ENCODE peak calls at places on chromosomes 4 and X, in five cellular contexts. J is CD8-positive, alpha-beta T cell; A is BJ; W is PC-3; I is adrenal gland. U is an unnamed sample.

GRCh38 chr4:25775166-25775565 is 87.6 kb downstream of the SEL1L3 start:
- DNase-seq in I (no peak), J (no peak), A (no peak), W (no peak), U (no peak)

GRCh38 chr4:2689114-2689513 is 67.0 kb downstream of the TNIP2 start:
- DNase-seq in A (no peak), W (no peak), I (no peak), J (no peak), U (no peak)

GRCh38 chrX:68669094-68669830 is 21.8 kb downstream of the STARD8 start:
- DNase-seq in W (no peak), I (no peak), A (no peak), J (no peak), U (no peak)

GRCh38 chrX:56797966-56798711 is 69.1 kb downstream of the NBDY start:
- DNase-seq in I (peak), A (no peak), J (peak), W (no peak), U (no peak)

GRCh38 chrX:154350429-154351182 is 23.8 kb downstream of the FLNA start:
- DNase-seq in I (no peak), A (no peak), W (no peak), J (no peak), U (no peak)

GRCh38 chr4:24690436-24690835 is 104.9 kb upstream of the SOD3 start:
- DNase-seq in I (no peak), A (no peak), W (peak), J (no peak), U (no peak)

GRCh38 chr4:85210353-85210752 is 243.9 kb upstream of the WDFY3 start:
- DNase-seq in J (no peak), I (no peak), W (peak), A (no peak), U (no peak)

GRCh38 chrX:24259544-24260240 is 54.2 kb downstream of the SUPT20HL2 start:
- DNase-seq in W (peak), I (peak), A (no peak), J (no peak), U (peak)

GRCh38 chr4:15171725-15172124 is 169.4 kb downstream of the CPEB2 start:
- DNase-seq in W (no peak), A (no peak), J (no peak), I (no peak), U (no peak)

GRCh38 chr4:44583393-44583792 is 68.0 kb downstream of the YIPF7 start:
- DNase-seq in J (no peak), A (no peak), W (peak), I (no peak), U (peak)

GRCh38 chrX:72475338-72475737 is 97.3 kb downstream of the HDAC8 start:
- DNase-seq in I (no peak), A (no peak), W (peak), J (no peak), U (no peak)

GRCh38 chr4:19301527-19301926 is 950.2 kb upstream of the SLIT2 start:
- DNase-seq in J (no peak), I (no peak), A (no peak), W (no peak), U (no peak)

GRCh38 chrX:37958493-37959211 is 47.7 kb upstream of the SYTL5 start:
- DNase-seq in A (no peak), W (no peak), I (peak), J (no peak), U (no peak)

GRCh38 chrX:154411981-154412340 is 622 bp downstream of the TAFAZZIN start:
- DNase-seq in A (no peak), W (peak), J (peak), I (peak), U (peak)

GRCh38 chrX:119636419-119636818 is 30.2 kb upstream of the NKRF start:
- DNase-seq in J (no peak), W (no peak), A (no peak), I (no peak), U (peak)

GRCh38 chr4:59161249-59161648 is 2038.9 kb upstream of the ADGRL3 start:
- DNase-seq in A (no peak), I (no peak), J (no peak), W (peak), U (no peak)

GRCh38 chr4:70651864-70652506 is 14.3 kb downstream of the JCHAIN start:
- DNase-seq in J (no peak), I (no peak), A (no peak), W (peak), U (peak)

GRCh38 chr4:48831532-48832015 is 686 bp downstream of the OCIAD1 start:
- DNase-seq in I (no peak), A (no peak), W (no peak), J (no peak), U (peak)

GRCh38 chrX:19585370-19586082 is 70.2 kb upstream of the MAP3K15 start:
- DNase-seq in I (no peak), A (no peak), J (no peak), W (peak), U (no peak)

GRCh38 chrX:137363559-137363958 is 202.4 kb upstream of the ZIC3 start:
- DNase-seq in W (no peak), J (no peak), A (no peak), I (no peak), U (no peak)

GRCh38 chrX:101219116-101219839 is at the start of gene DRP2:
- DNase-seq in A (no peak), J (no peak), W (peak), I (no peak), U (no peak)

GRCh38 chr4:4779486-4779885 is 80.0 kb upstream of the MSX1 start:
- DNase-seq in A (no peak), J (no peak), I (no peak), W (no peak), U (no peak)

GRCh38 chr4:4776934-4777333 is 82.5 kb upstream of the MSX1 start:
- DNase-seq in I (no peak), W (no peak), A (no peak), J (no peak), U (no peak)

GRCh38 chr4:4775493-4776004 is 83.9 kb upstream of the MSX1 start:
- DNase-seq in J (no peak), W (no peak), A (no peak), I (no peak), U (no peak)

GRCh38 chr4:4778491-4779003 is 80.9 kb upstream of the MSX1 start:
- DNase-seq in J (no peak), W (no peak), I (no peak), A (no peak), U (no peak)

DNA sequence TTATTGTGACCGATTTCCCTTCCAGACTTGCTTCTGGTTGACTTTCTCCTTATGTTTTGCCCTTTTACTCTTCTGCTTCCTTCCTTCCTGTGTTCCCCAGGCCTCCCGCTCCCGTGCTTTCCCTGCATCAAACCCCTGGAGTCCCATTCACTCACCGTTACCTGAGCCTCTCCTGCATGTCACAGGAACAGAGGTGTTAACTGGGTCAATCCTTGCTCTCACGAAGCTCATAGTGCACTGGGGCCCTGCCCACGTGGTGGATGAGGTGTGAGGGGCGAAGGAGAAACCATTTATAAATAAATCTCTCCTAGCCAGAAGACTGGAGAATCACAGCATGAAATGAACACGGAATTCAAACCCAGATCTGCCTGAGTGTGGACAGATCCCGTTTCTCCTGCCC is 83.1 kb upstream of the MSX1 start:
- DNase-seq in A (no peak), J (no peak), I (no peak), W (no peak), U (no peak)
- TF ChIP-seq CTCF in A (no peak), J (no peak), I (no peak), W (no peak), U (no peak)

GRCh38 chrX:13690836-13691235 is 1.9 kb downstream of the RAB9A start:
- DNase-seq in I (no peak), J (no peak), A (no peak), W (peak), U (peak)
- H3K4me3 ChIP-seq in I (peak), J (no peak), A (peak), W (peak), U (peak)

DNA sequence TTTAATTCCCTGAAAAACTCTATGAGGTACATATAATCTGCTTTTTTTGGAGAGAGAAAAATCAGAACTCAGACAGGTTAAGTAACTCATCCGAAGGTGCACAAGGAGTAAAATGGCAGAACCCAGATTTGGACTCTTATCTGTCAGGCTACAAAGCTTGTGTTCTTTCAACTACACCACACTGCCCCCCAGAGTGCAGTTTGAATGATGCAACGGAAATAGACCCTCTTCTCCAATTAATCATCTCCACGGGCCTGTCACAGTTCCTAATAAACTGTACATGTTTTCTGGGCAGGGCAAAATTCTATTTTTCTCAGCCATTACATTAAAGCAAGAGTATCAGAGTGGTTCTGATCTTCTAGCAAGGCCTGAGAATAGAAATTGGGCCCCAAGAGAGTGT is 35.3 kb upstream of the DCX start:
- DNase-seq in A (no peak), J (no peak), I (peak), W (peak), U (peak)
- TF ChIP-seq CTCF in A (no peak), J (no peak), I (no peak), W (peak), U (peak)

GRCh38 chrX:99603076-99603814 is 806.8 kb downstream of the PCDH19 start:
- DNase-seq in I (no peak), J (no peak), A (no peak), W (no peak), U (no peak)
- H3K4me3 ChIP-seq in I (no peak), J (no peak), A (no peak), W (no peak), U (no peak)

GRCh38 chr4:145055533-145056257 is 42.3 kb downstream of the ANAPC10 start:
- DNase-seq in I (no peak), J (no peak), W (no peak), A (no peak), U (no peak)

GRCh38 chr4:145066063-145066501 is 31.9 kb downstream of the ANAPC10 start:
- DNase-seq in A (no peak), I (no peak), J (no peak), W (no peak), U (no peak)

GRCh38 chr4:145058256-145058655 is 39.7 kb downstream of the ANAPC10 start:
- DNase-seq in J (no peak), A (no peak), I (no peak), W (no peak), U (no peak)

GRCh38 chr4:145056325-145057130 is 41.5 kb downstream of the ANAPC10 start:
- DNase-seq in I (no peak), A (no peak), W (no peak), J (no peak), U (no peak)

GRCh38 chr4:145061325-145061920 is 36.6 kb downstream of the ANAPC10 start:
- DNase-seq in A (no peak), W (peak), I (no peak), J (no peak), U (peak)
- TF ChIP-seq CTCF in A (peak), W (peak), I (peak), J (peak), U (no peak)

GRCh38 chr4:28811025-28811424 is 1909.1 kb upstream of the PCDH7 start:
- DNase-seq in W (no peak), A (no peak), J (no peak), I (no peak), U (no peak)
- H3K4me3 ChIP-seq in W (no peak), A (no peak), J (no peak), I (no peak), U (no peak)

U was measured in GM12865.